ENCODE peak calls at places on chromosomes 3 and 15, in eight cellular contexts. One of them, this sample, is unnamed. For H3K9me3 and H3K27me3, the result is how much of the 10 kb centered on the place peaks cover.

GRCh38 chr15:96027501-96027900 is 303.0 kb upstream of the NR2F2 start:
- DNase-seq in left ventricle myocardium inferior: no peak
- DNase-seq in IMR-90: no peak
- DNase-seq in fibroblast of lung: no peak
- DNase-seq in lower lobe of right lung: no peak
- DNase-seq in pancreas: no peak
- DNase-seq in ovary: no peak
- DNase-seq in upper lobe of right lung: no peak
- DNase-seq in this sample: no peak

GRCh38 chr15:93038064-93038705 is 50.8 kb downstream of the RGMA start:
- DNase-seq in left ventricle myocardium inferior: no peak
- DNase-seq in IMR-90: no peak
- DNase-seq in fibroblast of lung: no peak
- DNase-seq in lower lobe of right lung: peak
- DNase-seq in pancreas: no peak
- DNase-seq in ovary: peak
- DNase-seq in upper lobe of right lung: peak
- DNase-seq in this sample: no peak

GRCh38 chr3:66642015-66642414 is 141.2 kb upstream of the LRIG1 start:
- DNase-seq in left ventricle myocardium inferior: no peak
- DNase-seq in IMR-90: no peak
- DNase-seq in fibroblast of lung: no peak
- DNase-seq in lower lobe of right lung: no peak
- DNase-seq in pancreas: no peak
- DNase-seq in ovary: no peak
- DNase-seq in upper lobe of right lung: no peak
- DNase-seq in this sample: no peak

GRCh38 chr15:34984884-34985630 is 3.0 kb downstream of the ZNF770 start:
- DNase-seq in left ventricle myocardium inferior: no peak
- DNase-seq in IMR-90: peak
- DNase-seq in fibroblast of lung: peak
- DNase-seq in lower lobe of right lung: peak
- DNase-seq in pancreas: no peak
- DNase-seq in ovary: no peak
- DNase-seq in upper lobe of right lung: peak
- DNase-seq in this sample: no peak

GRCh38 chr15:63332367-63333078 is 49.1 kb downstream of the CA12 start:
- DNase-seq in left ventricle myocardium inferior: no peak
- DNase-seq in IMR-90: peak
- DNase-seq in fibroblast of lung: peak
- DNase-seq in lower lobe of right lung: no peak
- DNase-seq in pancreas: no peak
- DNase-seq in ovary: no peak
- DNase-seq in upper lobe of right lung: no peak
- DNase-seq in this sample: no peak

GRCh38 chr15:80567721-80568157 is 127.4 kb upstream of the ABHD17C start:
- DNase-seq in left ventricle myocardium inferior: no peak
- DNase-seq in IMR-90: peak
- DNase-seq in fibroblast of lung: peak
- DNase-seq in lower lobe of right lung: no peak
- DNase-seq in pancreas: peak
- DNase-seq in ovary: no peak
- DNase-seq in upper lobe of right lung: peak
- DNase-seq in this sample: no peak

GRCh38 chr3:101243285-101244211 is 76.8 kb downstream of the IMPG2 start:
- DNase-seq in left ventricle myocardium inferior: no peak
- DNase-seq in IMR-90: no peak
- DNase-seq in fibroblast of lung: no peak
- DNase-seq in lower lobe of right lung: no peak
- DNase-seq in pancreas: no peak
- DNase-seq in ovary: no peak
- DNase-seq in upper lobe of right lung: no peak
- DNase-seq in this sample: no peak

GRCh38 chr3:50327943-50328691 is at the start of gene TUSC2:
- DNase-seq in left ventricle myocardium inferior: peak
- DNase-seq in IMR-90: peak
- DNase-seq in fibroblast of lung: peak
- DNase-seq in lower lobe of right lung: peak
- DNase-seq in pancreas: peak
- DNase-seq in ovary: peak
- DNase-seq in upper lobe of right lung: peak
- DNase-seq in this sample: peak

GRCh38 chr15:31473384-31474058 is 146.9 kb downstream of the KLF13 start:
- DNase-seq in left ventricle myocardium inferior: no peak
- DNase-seq in IMR-90: no peak
- DNase-seq in fibroblast of lung: no peak
- DNase-seq in lower lobe of right lung: no peak
- DNase-seq in pancreas: no peak
- DNase-seq in ovary: no peak
- DNase-seq in upper lobe of right lung: no peak
- DNase-seq in this sample: no peak

GRCh38 chr3:62368705-62369475 is 4.5 kb downstream of the FEZF2 start:
- DNase-seq in left ventricle myocardium inferior: no peak
- DNase-seq in IMR-90: no peak
- DNase-seq in fibroblast of lung: no peak
- DNase-seq in lower lobe of right lung: no peak
- DNase-seq in pancreas: no peak
- DNase-seq in ovary: no peak
- DNase-seq in upper lobe of right lung: no peak
- DNase-seq in this sample: no peak

GRCh38 chr3:174869448-174869847 is 10.3 kb downstream of the NAALADL2 start:
- DNase-seq in left ventricle myocardium inferior: no peak
- DNase-seq in IMR-90: peak
- DNase-seq in fibroblast of lung: peak
- DNase-seq in lower lobe of right lung: no peak
- DNase-seq in pancreas: no peak
- DNase-seq in ovary: no peak
- DNase-seq in upper lobe of right lung: no peak
- DNase-seq in this sample: no peak

GRCh38 chr3:79551997-79552396 is 215.8 kb downstream of the ROBO1 start:
- DNase-seq in left ventricle myocardium inferior: no peak
- DNase-seq in IMR-90: no peak
- DNase-seq in fibroblast of lung: no peak
- DNase-seq in lower lobe of right lung: no peak
- DNase-seq in pancreas: no peak
- DNase-seq in ovary: no peak
- DNase-seq in upper lobe of right lung: no peak
- DNase-seq in this sample: no peak

GRCh38 chr3:36362216-36362615 is 18.1 kb upstream of the STAC start:
- DNase-seq in left ventricle myocardium inferior: no peak
- DNase-seq in IMR-90: no peak
- DNase-seq in fibroblast of lung: no peak
- DNase-seq in lower lobe of right lung: no peak
- DNase-seq in pancreas: no peak
- DNase-seq in ovary: no peak
- DNase-seq in upper lobe of right lung: no peak
- DNase-seq in this sample: no peak

GRCh38 chr3:10184250-10184649 is 19.5 kb downstream of the IRAK2 start:
- DNase-seq in left ventricle myocardium inferior: no peak
- DNase-seq in IMR-90: no peak
- DNase-seq in fibroblast of lung: no peak
- DNase-seq in lower lobe of right lung: no peak
- DNase-seq in pancreas: no peak
- DNase-seq in ovary: no peak
- DNase-seq in upper lobe of right lung: no peak
- DNase-seq in this sample: no peak

DNA sequence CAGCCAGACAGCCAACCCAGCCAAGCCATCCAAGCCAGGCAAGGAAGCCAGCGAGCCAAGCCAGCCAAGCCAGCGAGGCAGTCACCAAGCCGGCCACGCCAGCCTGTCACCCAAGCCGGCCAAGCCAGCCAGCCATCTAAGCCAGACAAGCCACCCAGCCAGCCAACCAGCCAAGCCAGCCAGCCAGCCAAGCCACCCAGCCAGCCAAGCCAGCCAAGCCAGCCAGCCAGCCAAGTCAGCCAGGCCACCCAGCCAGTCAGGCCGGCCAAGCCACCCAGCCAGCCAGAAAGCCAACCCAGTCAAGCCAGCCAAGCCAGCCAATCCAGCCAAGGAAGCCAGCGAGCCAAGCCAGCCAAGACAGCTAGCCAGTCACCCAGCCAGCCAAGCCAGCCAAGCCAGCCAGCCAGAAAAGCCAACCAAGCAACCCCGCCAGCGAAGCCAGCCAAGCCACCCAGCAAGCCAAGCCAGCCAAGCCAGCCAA is 201.2 kb downstream of the GOLGA6L6 start:
- DNase-seq in left ventricle myocardium inferior: peak
- DNase-seq in IMR-90: peak
- DNase-seq in fibroblast of lung: no peak
- DNase-seq in lower lobe of right lung: peak
- DNase-seq in pancreas: peak
- DNase-seq in ovary: peak
- DNase-seq in upper lobe of right lung: peak
- DNase-seq in this sample: no peak
- H3K9me3 ChIP-seq in left ventricle myocardium inferior: under half
- H3K9me3 ChIP-seq in IMR-90: half or more
- H3K9me3 ChIP-seq in fibroblast of lung: under half
- H3K9me3 ChIP-seq in lower lobe of right lung: under half
- H3K9me3 ChIP-seq in pancreas: under half
- H3K9me3 ChIP-seq in ovary: under half
- H3K9me3 ChIP-seq in upper lobe of right lung: under half
- H3K9me3 ChIP-seq in this sample: under half

GRCh38 chr3:141876891-141877561 is 583 bp downstream of the ATP1B3 start:
- DNase-seq in left ventricle myocardium inferior: peak
- DNase-seq in IMR-90: peak
- DNase-seq in fibroblast of lung: peak
- DNase-seq in lower lobe of right lung: peak
- DNase-seq in pancreas: peak
- DNase-seq in ovary: peak
- DNase-seq in upper lobe of right lung: peak
- DNase-seq in this sample: peak

GRCh38 chr3:141875893-141876380 is 506 bp upstream of the ATP1B3 start:
- DNase-seq in left ventricle myocardium inferior: peak
- DNase-seq in IMR-90: peak
- DNase-seq in fibroblast of lung: peak
- DNase-seq in lower lobe of right lung: peak
- DNase-seq in pancreas: peak
- DNase-seq in ovary: peak
- DNase-seq in upper lobe of right lung: peak
- DNase-seq in this sample: peak

GRCh38 chr3:141877911-141878310 is 1.5 kb downstream of the ATP1B3 start:
- DNase-seq in left ventricle myocardium inferior: no peak
- DNase-seq in IMR-90: peak
- DNase-seq in fibroblast of lung: peak
- DNase-seq in lower lobe of right lung: no peak
- DNase-seq in pancreas: no peak
- DNase-seq in ovary: no peak
- DNase-seq in upper lobe of right lung: no peak
- DNase-seq in this sample: no peak

GRCh38 chr3:141875374-141875892 is 1.0 kb upstream of the ATP1B3 start:
- DNase-seq in left ventricle myocardium inferior: peak
- DNase-seq in IMR-90: peak
- DNase-seq in fibroblast of lung: peak
- DNase-seq in lower lobe of right lung: peak
- DNase-seq in pancreas: peak
- DNase-seq in ovary: peak
- DNase-seq in upper lobe of right lung: peak
- DNase-seq in this sample: peak

GRCh38 chr3:141876381-141876890 is at the start of gene ATP1B3:
- DNase-seq in left ventricle myocardium inferior: peak
- DNase-seq in IMR-90: peak
- DNase-seq in fibroblast of lung: peak
- DNase-seq in lower lobe of right lung: peak
- DNase-seq in pancreas: peak
- DNase-seq in ovary: peak
- DNase-seq in upper lobe of right lung: peak
- DNase-seq in this sample: peak
- TF ChIP-seq CTCF in left ventricle myocardium inferior: no peak
- TF ChIP-seq CTCF in IMR-90: no peak
- TF ChIP-seq CTCF in fibroblast of lung: no peak
- TF ChIP-seq CTCF in lower lobe of right lung: no peak
- TF ChIP-seq CTCF in pancreas: no peak
- TF ChIP-seq CTCF in ovary: no peak
- TF ChIP-seq CTCF in upper lobe of right lung: no peak
- TF ChIP-seq CTCF in this sample: no peak

DNA sequence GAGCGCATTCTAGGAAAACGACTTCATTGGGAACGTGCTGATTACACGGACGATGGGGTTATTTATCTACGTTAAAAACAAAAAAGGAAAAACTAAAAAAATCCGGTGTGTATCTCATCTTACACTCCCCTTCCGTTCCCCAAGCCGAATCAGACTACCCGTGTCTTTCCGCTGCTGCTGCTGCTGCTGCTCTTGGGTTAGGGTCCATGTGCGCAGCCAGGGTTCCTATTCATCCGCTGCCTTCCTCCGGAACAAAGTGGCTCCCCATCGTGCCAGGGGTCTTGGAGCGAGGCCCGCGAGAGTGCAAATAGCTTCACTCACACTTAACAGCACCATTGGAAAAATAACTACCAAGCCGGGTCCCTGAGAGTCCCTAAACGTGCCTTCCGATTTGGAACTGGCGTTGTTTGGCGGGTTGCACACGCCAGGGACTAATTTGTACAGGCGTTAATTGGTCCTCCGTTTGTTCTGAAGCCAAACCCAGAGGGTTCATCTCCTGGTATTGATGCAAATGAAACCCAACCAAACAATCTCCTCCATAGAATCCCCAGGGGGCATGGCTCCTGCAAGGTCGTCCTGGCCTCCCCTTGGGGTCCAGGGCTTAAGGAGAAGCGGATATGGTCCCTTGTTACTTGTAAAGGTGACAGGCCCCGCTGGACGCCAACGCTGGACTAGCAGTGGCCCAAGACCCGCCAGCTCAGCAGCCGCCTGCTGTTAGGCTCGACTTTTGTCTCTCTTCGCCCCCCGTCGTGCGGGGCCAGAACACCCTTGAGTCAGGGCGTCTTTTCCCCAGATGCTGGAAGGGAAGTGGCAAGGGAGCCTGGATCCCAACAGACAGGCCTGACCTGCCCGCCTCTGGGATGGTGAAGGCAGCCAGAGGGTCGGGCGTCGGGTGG is 11.0 kb upstream of the ONECUT1 start:
- DNase-seq in left ventricle myocardium inferior: no peak
- DNase-seq in IMR-90: no peak
- DNase-seq in fibroblast of lung: no peak
- DNase-seq in lower lobe of right lung: peak
- DNase-seq in pancreas: no peak
- DNase-seq in ovary: no peak
- DNase-seq in upper lobe of right lung: no peak
- DNase-seq in this sample: no peak
- H3K27me3 ChIP-seq in left ventricle myocardium inferior: half or more
- H3K27me3 ChIP-seq in IMR-90: half or more
- H3K27me3 ChIP-seq in fibroblast of lung: half or more
- H3K27me3 ChIP-seq in lower lobe of right lung: half or more
- H3K27me3 ChIP-seq in pancreas: under half
- H3K27me3 ChIP-seq in ovary: under half
- H3K27me3 ChIP-seq in upper lobe of right lung: half or more
- H3K27me3 ChIP-seq in this sample: half or more

DNA sequence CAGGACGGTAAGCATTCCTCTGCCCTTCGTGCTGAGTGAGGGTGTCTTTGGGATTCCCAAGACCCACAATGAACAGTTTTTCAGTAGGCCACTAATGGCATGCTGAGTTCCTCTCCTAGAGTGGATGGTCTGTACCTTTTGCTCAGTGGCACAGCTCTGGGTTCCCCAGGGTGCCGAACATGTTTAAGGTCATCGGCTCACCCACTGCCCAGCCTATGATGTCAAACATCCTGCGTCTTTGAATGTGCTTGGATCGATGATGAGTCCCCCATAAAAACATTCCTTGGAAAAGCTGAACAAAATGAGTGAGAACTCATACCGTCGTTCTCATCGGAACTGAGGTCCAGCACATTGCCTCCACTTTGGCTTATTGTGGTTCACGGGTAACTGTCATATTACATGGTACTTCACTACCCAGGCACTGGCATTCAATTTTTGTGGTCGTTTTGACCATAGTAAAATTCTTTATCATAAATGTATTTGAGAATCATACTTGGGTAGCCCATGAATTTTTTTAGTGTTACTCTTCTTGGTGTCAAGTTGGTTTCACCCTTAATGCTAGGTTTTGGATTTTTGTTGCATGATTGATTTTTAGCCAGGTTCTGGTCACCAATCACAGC is 118.2 kb downstream of the SNRPN start:
- DNase-seq in left ventricle myocardium inferior: no peak
- DNase-seq in IMR-90: no peak
- DNase-seq in fibroblast of lung: no peak
- DNase-seq in lower lobe of right lung: no peak
- DNase-seq in pancreas: no peak
- DNase-seq in ovary: no peak
- DNase-seq in upper lobe of right lung: no peak
- DNase-seq in this sample: no peak
- H3K9me3 ChIP-seq in left ventricle myocardium inferior: half or more
- H3K9me3 ChIP-seq in IMR-90: half or more
- H3K9me3 ChIP-seq in fibroblast of lung: under half
- H3K9me3 ChIP-seq in lower lobe of right lung: half or more
- H3K9me3 ChIP-seq in pancreas: under half
- H3K9me3 ChIP-seq in ovary: under half
- H3K9me3 ChIP-seq in upper lobe of right lung: half or more
- H3K9me3 ChIP-seq in this sample: half or more

This sample was measured in CD4-positive, alpha-beta T cell.